ENCODE peak calls at places on chromosome 1, in seven cellular contexts. Q is HFF-Myc, B is MM.1S, K is adipocyte, C is pancreas, Z is coronary artery, R is keratinocyte. U is an unnamed sample.

GRCh38 chr1:117570988-117571409 is 34.8 kb upstream of the TENT5C start:
- DNase-seq in B (peak; percentile 79), Z (no peak), R (no peak), Q (no peak), K (no peak), C (peak; percentile 81), U (no peak)

GRCh38 chr1:35369922-35370671 is 101.6 kb downstream of the ZMYM4 start:
- DNase-seq in Z (no peak), R (no peak), K (peak; percentile 86), Q (peak; percentile 69), C (peak; percentile 55), B (no peak), U (peak; percentile 19)

GRCh38 chr1:201272838-201273237 is 10.5 kb upstream of the PKP1 start:
- DNase-seq in R (no peak), K (no peak), Q (no peak), Z (no peak), C (no peak), B (no peak), U (no peak)

GRCh38 chr1:159866905-159867304 is 4.4 kb upstream of the VSIG8 start:
- DNase-seq in B (no peak), Q (no peak), C (no peak), Z (no peak), K (no peak), R (no peak), U (no peak)

GRCh38 chr1:45953934-45954333 is 150.5 kb downstream of the MAST2 start:
- DNase-seq in K (peak; percentile 75), R (no peak), Z (no peak), B (no peak), Q (no peak), C (no peak), U (no peak)

GRCh38 chr1:44947060-44947773 is 39.2 kb downstream of the EIF2B3 start:
- DNase-seq in B (no peak), Z (no peak), R (no peak), Q (peak; percentile 73), C (peak; percentile 16), K (peak; percentile 74), U (no peak)

GRCh38 chr1:235307158-235308124 is 20.5 kb downstream of the ARID4B start:
- DNase-seq in R (no peak), K (no peak), Q (no peak), B (no peak), Z (no peak), C (no peak), U (no peak)

GRCh38 chr1:42935313-42935624 is 23.4 kb downstream of the SLC2A1 start:
- DNase-seq in C (no peak), R (no peak), K (no peak), Z (peak; percentile 67), Q (no peak), B (peak; percentile 48), U (no peak)

GRCh38 chr1:221363074-221363473 is 378.8 kb downstream of the DUSP10 start:
- DNase-seq in C (no peak), R (no peak), Z (no peak), K (no peak), B (no peak), Q (no peak), U (no peak)

GRCh38 chr1:36514501-36514900 is 31.8 kb upstream of the CSF3R start:
- DNase-seq in R (no peak), C (no peak), Z (no peak), K (no peak), Q (no peak), B (no peak), U (no peak)

GRCh38 chr1:63523738-63524137 is 413 bp downstream of the EFCAB7 start:
- DNase-seq in K (peak; percentile 54), Q (no peak), Z (no peak), B (no peak), R (no peak), C (no peak), U (no peak)

GRCh38 chr1:35557118-35557610 is at the start of gene KIAA0319L:
- DNase-seq in Q (no peak), K (peak; percentile 91), Z (no peak), B (peak; percentile 80), C (peak; percentile 87), R (no peak), U (no peak)

GRCh38 chr1:161890574-161890973 is 124.5 kb downstream of the ATF6 start:
- DNase-seq in B (no peak), K (no peak), C (no peak), R (no peak), Q (no peak), Z (no peak), U (no peak)

GRCh38 chr1:201650608-201650933 is 111.6 kb downstream of the NAV1 start:
- DNase-seq in K (no peak), C (no peak), Q (no peak), Z (no peak), R (peak; percentile 35), B (no peak), U (no peak)

GRCh38 chr1:22137006-22137720 is 5.7 kb downstream of the WNT4 start:
- DNase-seq in C (no peak), R (peak; percentile 52), Q (no peak), B (no peak), Z (no peak), K (no peak), U (no peak)

GRCh38 chr1:67630438-67631045 is 54.5 kb upstream of the GADD45A start:
- DNase-seq in B (no peak), Q (no peak), K (no peak), Z (no peak), C (no peak), R (no peak), U (no peak)

GRCh38 chr1:25743164-25744139 is 56.5 kb upstream of the SELENON start:
- DNase-seq in C (peak; percentile 73), B (no peak), Q (no peak), Z (peak; percentile 94), R (no peak), K (peak; percentile 18), U (no peak)

GRCh38 chr1:208533746-208534603 is 289.8 kb upstream of the PLXNA2 start:
- DNase-seq in Z (no peak), B (no peak), Q (no peak), K (no peak), C (no peak), R (no peak), U (no peak)

GRCh38 chr1:183862967-183863366 is 58.0 kb downstream of the RGL1 start:
- DNase-seq in K (no peak), B (no peak), C (no peak), Z (no peak), Q (no peak), R (no peak), U (no peak)

GRCh38 chr1:154729598-154729997 is 121.6 kb upstream of the ADAR start:
- DNase-seq in Z (no peak), B (no peak), C (no peak), Q (no peak), R (no peak), K (no peak), U (no peak)

GRCh38 chr1:215132156-215132555 is 49.6 kb downstream of the KCNK2 start:
- DNase-seq in K (peak; percentile 17), Z (no peak), B (no peak), R (no peak), Q (no peak), C (no peak), U (no peak)

GRCh38 chr1:169853335-169853734 is 40.4 kb downstream of the SCYL3 start:
- DNase-seq in R (no peak), Q (no peak), Z (no peak), C (no peak), K (no peak), B (no peak), U (no peak)

GRCh38 chr1:44660176-44660575 is 14.1 kb downstream of the TMEM53 start:
- DNase-seq in Q (no peak), K (no peak), C (peak; percentile 92), Z (no peak), B (no peak), R (no peak), U (no peak)

DNA sequence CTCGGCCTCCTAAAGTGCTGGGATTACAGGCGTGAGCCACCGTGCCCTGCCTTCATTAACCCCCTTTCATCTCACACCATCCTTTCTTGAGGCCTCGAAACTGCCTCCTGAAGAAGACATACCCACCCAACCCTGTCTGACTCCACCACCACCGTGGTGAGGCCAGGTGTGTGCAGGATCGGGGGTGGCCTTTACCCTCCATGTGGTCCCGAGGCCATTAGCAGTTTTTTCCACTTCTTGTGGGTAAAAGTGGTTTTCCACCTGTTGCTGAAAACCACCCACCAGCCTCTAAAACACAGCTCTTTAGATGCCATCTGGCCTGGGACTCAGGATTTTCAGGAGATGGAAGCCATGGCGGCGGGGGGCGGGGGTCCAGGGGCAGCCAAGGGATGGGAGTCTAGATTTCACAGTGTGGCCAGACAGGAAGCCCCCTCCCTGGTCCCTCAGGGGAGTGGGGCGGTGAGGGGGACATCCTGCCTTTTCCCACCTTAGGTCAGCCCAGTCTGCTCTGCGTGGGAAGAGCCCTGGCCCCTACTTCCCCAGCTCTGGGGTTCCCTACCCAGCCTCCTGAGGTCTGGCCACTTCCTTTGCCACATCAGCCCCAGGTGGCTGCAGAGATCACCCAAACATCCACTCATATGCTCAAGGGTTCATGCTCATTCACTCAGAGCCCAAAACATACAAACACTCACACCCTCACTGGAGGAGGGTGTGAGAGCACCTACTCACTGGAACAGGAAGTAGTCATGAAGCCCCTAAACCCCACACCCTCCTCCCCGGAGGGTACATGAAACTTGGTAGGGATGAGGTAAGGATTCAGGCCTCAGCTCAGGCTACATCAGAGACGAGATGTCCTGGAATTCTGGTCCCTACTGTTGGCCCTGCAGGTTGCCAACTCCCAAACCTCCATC is 2.3 kb downstream of the FGR start:
- DNase-seq in K (no peak), Z (no peak), C (no peak), R (no peak), Q (no peak), B (no peak), U (no peak)
- H3K4me3 ChIP-seq in K (no peak overlapping the region), Z (peak overlapping the region; percentile 68), C (no peak overlapping the region), R (no peak overlapping the region), Q (no peak overlapping the region), B (no peak overlapping the region), U (no peak overlapping the region)

DNA sequence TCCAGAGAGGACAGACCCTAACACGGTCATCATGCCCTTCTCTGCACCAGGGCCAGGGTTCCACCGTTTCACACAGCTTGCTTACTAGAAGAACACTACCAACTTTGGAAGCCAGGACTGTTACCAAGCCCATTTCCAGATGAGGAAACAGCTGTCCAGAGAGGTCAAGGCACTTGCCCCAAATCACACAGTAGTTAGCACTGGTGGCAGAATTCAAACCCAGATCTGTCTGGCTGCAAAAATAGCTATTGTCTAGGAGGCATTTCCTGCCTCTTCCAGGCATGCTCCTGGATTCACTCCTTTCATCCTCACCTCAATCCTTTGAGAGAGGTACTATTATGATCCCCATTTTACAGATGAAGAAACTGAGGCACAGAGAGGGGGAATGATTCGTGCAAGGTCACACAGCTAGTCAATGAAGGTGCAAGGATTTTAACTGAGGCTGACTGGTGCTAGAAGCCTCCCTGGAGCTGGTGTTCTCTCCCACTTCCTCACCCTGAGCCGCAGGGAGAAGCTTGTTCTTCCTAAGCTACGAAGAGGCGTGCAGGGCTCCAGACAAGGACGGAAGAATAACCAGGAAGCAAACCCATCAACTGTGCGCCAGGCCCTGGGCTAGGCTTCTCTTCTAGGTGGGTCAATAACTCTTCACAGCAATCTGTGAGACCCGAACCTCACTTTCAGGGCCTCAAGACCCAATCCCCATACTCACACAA is 558 bp upstream of the LAPTM5 start:
- DNase-seq in Z (no peak), B (no peak), K (no peak), R (no peak), C (no peak), Q (no peak), U (no peak)
- H3K4me3 ChIP-seq in Z (peak overlapping the region; percentile 62), B (peak overlapping the region; percentile 77), K (no peak overlapping the region), R (no peak overlapping the region), C (no peak overlapping the region), Q (no peak overlapping the region), U (no peak overlapping the region)

GRCh38 chr1:248823517-248824001 is 2.2 kb downstream of the SH3BP5L start:
- DNase-seq in C (no peak), Q (no peak), R (no peak), B (no peak), Z (peak; percentile 54), K (peak; percentile 32), U (no peak)
- H3K4me3 ChIP-seq in C (no peak overlapping the region), Q (peak overlapping the region; percentile 79), R (no peak overlapping the region), B (peak overlapping the region; percentile 1), Z (peak overlapping the region; percentile 95), K (peak overlapping the region; percentile 96), U (peak overlapping the region; percentile 52)

GRCh38 chr1:111503585-111504060 is at the start of the genes ADORA3 and TMIGD3:
- DNase-seq in K (no peak), Q (no peak), R (no peak), B (no peak), Z (no peak), C (no peak), U (no peak)
- H3K4me3 ChIP-seq in K (no peak within 1 kb of the TSS), Q (no peak within 1 kb of the TSS), R (no peak within 1 kb of the TSS), B (no peak within 1 kb of the TSS), Z (peak within 1 kb of the TSS; percentile 24), C (no peak within 1 kb of the TSS), U (no peak within 1 kb of the TSS)